ENCODE peak calls at places on chromosomes 4 and X, in ten cellular contexts. N, Y, M, I, F, S, P, Q, T and E are unnamed samples.

GRCh38 chr4:150569384-150569987 is 12.5 kb upstream of the MAB21L2 start:
- DNase-seq in N (no peak), Y (no peak), M (no peak), I (peak; percentile 54), F (no peak), S (no peak), P (peak; percentile 89), Q (no peak), T (no peak), E (no peak)

GRCh38 chr4:112225157-112225556 is 6.4 kb upstream of the AP1AR start:
- DNase-seq in N (no peak), Y (no peak), M (no peak), I (no peak), F (no peak), S (no peak), P (no peak), Q (no peak), T (no peak), E (no peak)

GRCh38 chr4:124206779-124207605 is 505.5 kb downstream of the ANKRD50 start:
- DNase-seq in N (no peak), Y (no peak), M (no peak), I (no peak), F (peak; percentile 18), S (no peak), P (peak; percentile 83), Q (no peak), T (no peak), E (no peak)

GRCh38 chrX:27910412-27910811 is 70.8 kb downstream of the DCAF8L1 start:
- DNase-seq in N (no peak), Y (no peak), M (no peak), I (no peak), F (no peak), S (no peak), P (no peak), Q (no peak), T (no peak), E (no peak)

GRCh38 chr4:119510750-119511149 is 117.9 kb downstream of the PDE5A start:
- DNase-seq in N (no peak), Y (no peak), M (no peak), I (no peak), F (no peak), S (no peak), P (peak; percentile 64), Q (no peak), T (no peak), E (no peak)

GRCh38 chr4:122762520-122762919 is 30.0 kb downstream of the BBS12 start:
- DNase-seq in N (no peak), Y (no peak), M (no peak), I (no peak), F (no peak), S (no peak), P (no peak), Q (no peak), T (no peak), E (peak; percentile 5)

GRCh38 chr4:111678908-111679307 is 466.3 kb upstream of the FAM241A start:
- DNase-seq in N (no peak), Y (no peak), M (no peak), I (no peak), F (no peak), S (no peak), P (no peak), Q (no peak), T (no peak), E (no peak)

GRCh38 chrX:124634363-124634762 is 288.0 kb downstream of the SH2D1A start:
- DNase-seq in N (no peak), Y (no peak), M (no peak), I (no peak), F (no peak), S (no peak), P (no peak), Q (no peak), T (no peak), E (no peak)

DNA sequence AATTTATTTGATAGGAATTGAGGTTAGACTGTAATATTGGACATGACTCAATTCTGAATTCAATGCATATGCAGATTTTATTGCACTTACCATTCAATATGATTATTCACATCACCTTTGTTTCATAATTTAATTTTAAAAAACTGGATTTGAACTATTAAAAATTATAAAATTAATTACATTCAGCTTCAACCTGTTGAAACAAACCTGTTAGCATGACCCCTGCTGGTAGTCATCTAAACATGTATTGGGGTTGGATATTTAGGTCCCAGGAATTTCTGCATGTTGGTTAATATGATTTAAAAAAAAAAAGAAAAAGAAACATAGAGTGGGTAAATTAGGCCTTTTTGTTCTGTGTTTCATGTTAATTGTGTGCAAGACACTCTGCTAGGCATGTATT is 85.9 kb downstream of the ARSJ start:
- DNase-seq in N (no peak), Y (no peak), M (no peak), I (no peak), F (no peak), S (no peak), P (no peak), Q (no peak), T (no peak), E (no peak)
- TF ChIP-seq CTCF in N (no peak), Y (peak; percentile 30), M (peak; percentile 45), I (no peak), F (peak; percentile 28), S (no peak), P (no peak), Q (peak; percentile 13), T (no peak), E (no peak)

GRCh38 chr4:24598025-24598424 is 13.7 kb upstream of the DHX15 start:
- DNase-seq in N (no peak), Y (peak; percentile 69), M (no peak), I (no peak), F (peak; percentile 41), S (peak; percentile 83), P (no peak), Q (peak; percentile 79), T (no peak), E (no peak)

GRCh38 chr4:24603343-24603742 is 19.0 kb upstream of the DHX15 start:
- DNase-seq in N (no peak), Y (no peak), M (no peak), I (no peak), F (no peak), S (no peak), P (no peak), Q (no peak), T (no peak), E (peak; percentile 21)

GRCh38 chr4:24601121-24601520 is 16.8 kb upstream of the DHX15 start:
- DNase-seq in N (no peak), Y (no peak), M (no peak), I (no peak), F (no peak), S (no peak), P (no peak), Q (no peak), T (no peak), E (no peak)

GRCh38 chr4:24595662-24596061 is 11.3 kb upstream of the DHX15 start:
- DNase-seq in N (no peak), Y (no peak), M (no peak), I (no peak), F (no peak), S (no peak), P (no peak), Q (no peak), T (no peak), E (no peak)

GRCh38 chr4:24599275-24599674 is 14.9 kb upstream of the DHX15 start:
- DNase-seq in N (no peak), Y (no peak), M (no peak), I (no peak), F (no peak), S (no peak), P (no peak), Q (no peak), T (no peak), E (no peak)
- H3K4me1 ChIP-seq in N (no peaks in the 10 kb centered on the region), Y (peaks cover under 1% of the 10 kb centered on the region), M (no peaks in the 10 kb centered on the region), I (no peaks in the 10 kb centered on the region), F (peaks cover 41% of the 10 kb centered on the region), S (peaks cover 29% of the 10 kb centered on the region), P (no peaks in the 10 kb centered on the region), Q (no peaks in the 10 kb centered on the region), T (peaks cover 2% of the 10 kb centered on the region), E (no peaks in the 10 kb centered on the region)

GRCh38 chr4:163554870-163555465 is 60.5 kb downstream of the TMA16 start:
- DNase-seq in N (no peak), Y (no peak), M (no peak), I (no peak), F (no peak), S (no peak), P (no peak), Q (no peak), T (no peak), E (no peak)

GRCh38 chr4:163553146-163553545 is 58.7 kb downstream of the TMA16 start:
- DNase-seq in N (no peak), Y (no peak), M (no peak), I (no peak), F (no peak), S (no peak), P (no peak), Q (no peak), T (no peak), E (no peak)

GRCh38 chr4:163556650-163557391 is 62.3 kb downstream of the TMA16 start:
- DNase-seq in N (no peak), Y (no peak), M (no peak), I (no peak), F (no peak), S (no peak), P (no peak), Q (no peak), T (no peak), E (no peak)

GRCh38 chr4:163558539-163559044 is 64.1 kb downstream of the TMA16 start:
- DNase-seq in N (peak; percentile 82), Y (peak; percentile 82), M (no peak), I (no peak), F (no peak), S (peak; percentile 21), P (no peak), Q (peak; percentile 67), T (no peak), E (no peak)

GRCh38 chr4:163556169-163556568 is 61.7 kb downstream of the TMA16 start:
- DNase-seq in N (no peak), Y (no peak), M (no peak), I (no peak), F (no peak), S (no peak), P (no peak), Q (no peak), T (no peak), E (no peak)
- TF ChIP-seq CTCF in N (peak; percentile 19), Y (no peak), M (no peak), I (no peak), F (no peak), S (no peak), P (no peak), Q (peak; percentile 11), T (no peak), E (peak; percentile 26)

GRCh38 chrX:2692221-2693122 is 1.4 kb downstream of the CD99 start:
- DNase-seq in N (peak; percentile 84), Y (no peak), M (no peak), I (peak; percentile 64), F (peak; percentile 36), S (peak; percentile 27), P (peak; percentile 85), Q (no peak), T (peak; percentile 86), E (peak; percentile 50)

GRCh38 chrX:2691543-2692220 is 587 bp downstream of the CD99 start:
- DNase-seq in N (peak; percentile 82), Y (peak; percentile 66), M (peak; percentile 64), I (peak; percentile 22), F (peak; percentile 48), S (peak; percentile 41), P (peak; percentile 47), Q (peak; percentile 82), T (peak; percentile 87), E (peak; percentile 79)

GRCh38 chrX:2693123-2693438 is 2.0 kb downstream of the CD99 start:
- DNase-seq in N (peak; percentile 49), Y (no peak), M (no peak), I (no peak), F (no peak), S (no peak), P (no peak), Q (no peak), T (no peak), E (no peak)

GRCh38 chrX:2694868-2695267 is 3.8 kb downstream of the CD99 start:
- DNase-seq in N (no peak), Y (no peak), M (no peak), I (no peak), F (no peak), S (no peak), P (no peak), Q (no peak), T (no peak), E (no peak)

DNA sequence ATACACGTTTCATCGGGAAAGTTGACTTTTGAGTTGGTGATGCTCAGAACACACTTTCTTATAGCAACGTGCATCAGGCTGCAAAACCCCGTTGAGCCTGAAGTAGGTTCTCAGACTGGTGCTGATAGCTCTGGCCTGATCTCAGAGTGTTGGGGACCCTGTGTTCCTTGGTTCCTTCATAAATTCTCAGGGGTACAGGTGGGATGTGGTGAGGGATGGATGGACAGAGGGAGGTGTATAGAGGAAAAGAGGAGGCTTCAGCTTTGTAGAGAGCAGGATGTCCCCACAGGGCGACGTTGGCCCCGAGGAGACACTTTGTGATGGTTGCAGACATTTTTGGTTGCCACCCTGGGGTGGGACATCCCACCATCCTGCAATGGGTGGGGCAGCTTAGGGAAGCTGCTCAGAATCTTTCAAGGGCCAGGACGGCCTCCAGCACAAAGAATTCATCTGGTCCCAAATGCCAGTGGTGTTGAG is 2.5 kb downstream of the CD99 start:
- DNase-seq in N (peak; percentile 64), Y (no peak), M (no peak), I (no peak), F (no peak), S (no peak), P (no peak), Q (no peak), T (no peak), E (no peak)
- H3K4me1 ChIP-seq in N (peaks cover 27% of the 10 kb centered on the region), Y (peaks cover 67% of the 10 kb centered on the region), M (no peaks in the 10 kb centered on the region), I (peaks cover 8% of the 10 kb centered on the region), F (peaks cover 69% of the 10 kb centered on the region), S (peaks cover 74% of the 10 kb centered on the region), P (peaks cover 19% of the 10 kb centered on the region), Q (peaks cover 59% of the 10 kb centered on the region), T (peaks cover 68% of the 10 kb centered on the region), E (peaks cover 64% of the 10 kb centered on the region)